ENCODE peak calls at places on chromosome 15, in ten cellular contexts. R, E, J, B, Q, V, S, P, C and I are unnamed samples.
A peak's percentile ranks its signal among the peaks of the same experiment; 100 is the strongest.

GRCh38 chr15:57158997-57159668 is 217.2 kb upstream of the CGNL1 start:
- DNase-seq in R (no peak), E (no peak), J (no peak), B (no peak), Q (no peak), V (no peak), S (no peak), P (no peak), C (peak; percentile 27), I (no peak)

GRCh38 chr15:85956515-85957275 is 123.0 kb upstream of the AGBL1 start:
- DNase-seq in R (no peak), E (no peak), J (no peak), B (no peak), Q (no peak), V (no peak), S (no peak), P (no peak), C (no peak), I (no peak)

GRCh38 chr15:68564173-68564572 is 14.6 kb upstream of the CORO2B start:
- DNase-seq in R (no peak), E (no peak), J (no peak), B (no peak), Q (no peak), V (no peak), S (no peak), P (no peak), C (no peak), I (no peak)

GRCh38 chr15:96124436-96124835 is 206.1 kb upstream of the NR2F2 start:
- DNase-seq in R (no peak), E (no peak), J (no peak), B (no peak), Q (no peak), V (no peak), S (no peak), P (no peak), C (no peak), I (no peak)

GRCh38 chr15:80577552-80578205 is 117.4 kb upstream of the ABHD17C start:
- DNase-seq in R (no peak), E (no peak), J (no peak), B (no peak), Q (no peak), V (no peak), S (no peak), P (no peak), C (no peak), I (no peak)

GRCh38 chr15:99932676-99933402 is 199.6 kb upstream of the LYSMD4 start:
- DNase-seq in R (no peak), E (no peak), J (no peak), B (no peak), Q (no peak), V (no peak), S (no peak), P (no peak), C (no peak), I (no peak)

GRCh38 chr15:88605507-88606436 is 15.4 kb upstream of the AEN start:
- DNase-seq in R (peak; percentile 61), E (peak; percentile 20), J (peak; percentile 64), B (no peak), Q (no peak), V (no peak), S (no peak), P (no peak), C (peak; percentile 49), I (no peak)

GRCh38 chr15:41182266-41182665 is 48.3 kb downstream of the EXD1 start:
- DNase-seq in R (no peak), E (no peak), J (no peak), B (no peak), Q (no peak), V (no peak), S (no peak), P (no peak), C (peak; percentile 32), I (no peak)

GRCh38 chr15:80739919-80740318 is 39.3 kb upstream of the CEMIP start:
- DNase-seq in R (no peak), E (no peak), J (no peak), B (no peak), Q (no peak), V (no peak), S (no peak), P (no peak), C (no peak), I (no peak)

GRCh38 chr15:23484870-23485269 is 37.8 kb upstream of the GOLGA6L2 start:
- DNase-seq in R (no peak), E (no peak), J (no peak), B (no peak), Q (no peak), V (no peak), S (no peak), P (no peak), C (no peak), I (no peak)

GRCh38 chr15:50113187-50113505 is 5.9 kb downstream of the ATP8B4 start:
- DNase-seq in R (no peak), E (no peak), J (no peak), B (no peak), Q (no peak), V (no peak), S (peak; percentile 51), P (no peak), C (no peak), I (no peak)

GRCh38 chr15:90814193-90814811 is 54.1 kb upstream of the FURIN start:
- DNase-seq in R (no peak), E (no peak), J (no peak), B (no peak), Q (no peak), V (no peak), S (no peak), P (no peak), C (no peak), I (no peak)

GRCh38 chr15:29377141-29377540 is 107.5 kb upstream of the NSMCE3 start:
- DNase-seq in R (no peak), E (no peak), J (no peak), B (no peak), Q (no peak), V (no peak), S (no peak), P (no peak), C (no peak), I (no peak)

GRCh38 chr15:82699726-82700125 is 9.9 kb downstream of the AP3B2 start:
- DNase-seq in R (peak; percentile 23), E (no peak), J (no peak), B (no peak), Q (no peak), V (no peak), S (no peak), P (no peak), C (peak; percentile 4), I (no peak)

GRCh38 chr15:89502867-89503595 is 6.6 kb upstream of the RHCG start:
- DNase-seq in R (no peak), E (no peak), J (no peak), B (no peak), Q (no peak), V (no peak), S (no peak), P (no peak), C (no peak), I (no peak)

GRCh38 chr15:39404767-39405173 is 176.1 kb upstream of the THBS1 start:
- DNase-seq in R (no peak), E (peak; percentile 99), J (no peak), B (no peak), Q (no peak), V (no peak), S (no peak), P (no peak), C (peak; percentile 100), I (no peak)

GRCh38 chr15:71304681-71305080 is 189.4 kb downstream of the THSD4 start:
- DNase-seq in R (no peak), E (no peak), J (no peak), B (no peak), Q (no peak), V (no peak), S (no peak), P (no peak), C (no peak), I (no peak)

GRCh38 chr15:63494406-63494805 is 10.0 kb upstream of the USP3 start:
- DNase-seq in R (no peak), E (no peak), J (no peak), B (no peak), Q (no peak), V (no peak), S (no peak), P (no peak), C (no peak), I (no peak)

GRCh38 chr15:78054971-78055370 is 22.5 kb downstream of the TBC1D2B start:
- DNase-seq in R (no peak), E (no peak), J (peak; percentile 10), B (no peak), Q (no peak), V (no peak), S (no peak), P (no peak), C (no peak), I (no peak)

GRCh38 chr15:40263036-40263754 is 19.7 kb downstream of the ANKRD63 start:
- DNase-seq in R (no peak), E (peak; percentile 63), J (no peak), B (no peak), Q (no peak), V (no peak), S (no peak), P (no peak), C (peak; percentile 64), I (no peak)

GRCh38 chr15:73989001-73989798 is 2.9 kb downstream of the STOML1 start:
- DNase-seq in R (no peak), E (peak; percentile 70), J (no peak), B (no peak), Q (no peak), V (no peak), S (no peak), P (no peak), C (peak; percentile 88), I (no peak)

GRCh38 chr15:91186892-91187644 is 87.0 kb downstream of the SV2B start:
- DNase-seq in R (peak; percentile 50), E (no peak), J (peak; percentile 14), B (peak; percentile 24), Q (no peak), V (no peak), S (no peak), P (no peak), C (peak; percentile 4), I (peak; percentile 22)

GRCh38 chr15:70880781-70881180 is 11.5 kb downstream of the THAP10 start:
- DNase-seq in R (no peak), E (no peak), J (no peak), B (no peak), Q (no peak), V (no peak), S (no peak), P (no peak), C (no peak), I (no peak)

GRCh38 chr15:88255496-88256171 is 905 bp downstream of the NTRK3 start:
- DNase-seq in R (peak; percentile 55), E (peak; percentile 11), J (no peak), B (no peak), Q (no peak), V (no peak), S (peak; percentile 33), P (no peak), C (peak; percentile 43), I (no peak)

GRCh38 chr15:64653757-64654156 is 121.6 kb downstream of the RBPMS2 start:
- DNase-seq in R (no peak), E (no peak), J (no peak), B (peak; percentile 38), Q (no peak), V (no peak), S (no peak), P (no peak), C (peak; percentile 28), I (no peak)

GRCh38 chr15:84898761-84899160 is 14.3 kb downstream of the SLC28A1 start:
- DNase-seq in R (no peak), E (no peak), J (no peak), B (no peak), Q (no peak), V (no peak), S (no peak), P (no peak), C (no peak), I (no peak)

GRCh38 chr15:65060641-65061397 is 7.0 kb downstream of the RASL12 start:
- DNase-seq in R (no peak), E (no peak), J (no peak), B (no peak), Q (no peak), V (no peak), S (peak; percentile 85), P (no peak), C (peak; percentile 45), I (no peak)

GRCh38 chr15:74417230-74417629 is 16.5 kb downstream of the SEMA7A start:
- DNase-seq in R (no peak), E (peak; percentile 83), J (no peak), B (no peak), Q (no peak), V (no peak), S (no peak), P (no peak), C (peak; percentile 84), I (no peak)